ENCODE peak calls at places on chromosomes 16 and 17, in six cellular contexts. M is pancreas, G is right lobe of liver, T is fibroblast of mammary gland, Y is thoracic aorta, P is suprapubic skin. C is an unnamed sample.

GRCh38 chr16:72033437-72033836 is 20.9 kb upstream of the HP start:
- DNase-seq in M (no peak), G (no peak), T (no peak), Y (no peak), P (no peak), C (no peak)

GRCh38 chr16:84652565-84652964 is 4.3 kb downstream of the KLHL36 start:
- DNase-seq in M (no peak), G (no peak), T (no peak), Y (no peak), P (no peak), C (no peak)

GRCh38 chr16:74724820-74725549 is 24.3 kb upstream of the MLKL start:
- DNase-seq in M (no peak), G (no peak), T (peak; percentile 29), Y (no peak), P (no peak), C (no peak)

GRCh38 chr16:14050297-14051027 is 20.7 kb upstream of the MRTFB start:
- DNase-seq in M (peak; percentile 29), G (no peak), T (no peak), Y (no peak), P (peak; percentile 28), C (no peak)

GRCh38 chr16:86884256-86884655 is 305.9 kb downstream of the FOXL1 start:
- DNase-seq in M (no peak), G (no peak), T (no peak), Y (no peak), P (no peak), C (no peak)

GRCh38 chr16:4371481-4372314 is at the start of gene VASN:
- DNase-seq in M (peak; percentile 71), G (peak; percentile 91), T (peak; percentile 68), Y (no peak), P (peak; percentile 87), C (peak; percentile 85)

GRCh38 chr16:61936522-61936921 is 99.7 kb downstream of the CDH8 start:
- DNase-seq in M (no peak), G (no peak), T (no peak), Y (no peak), P (no peak), C (no peak)

GRCh38 chr17:18949566-18949965 is 2.4 kb upstream of the SLC5A10 start:
- DNase-seq in M (no peak), G (no peak), T (no peak), Y (no peak), P (no peak), C (no peak)

GRCh38 chr17:28949185-28950016 is 1.9 kb downstream of the PHF12 start:
- DNase-seq in M (peak; percentile 77), G (peak; percentile 86), T (peak; percentile 33), Y (no peak), P (peak; percentile 82), C (peak; percentile 77)

GRCh38 chr17:72488542-72489272 is 367.9 kb downstream of the SOX9 start:
- DNase-seq in M (no peak), G (no peak), T (no peak), Y (no peak), P (no peak), C (no peak)

GRCh38 chr17:1203111-1203966 is 23.6 kb upstream of the ABR start:
- DNase-seq in M (peak; percentile 58), G (peak; percentile 72), T (peak; percentile 72), Y (no peak), P (peak; percentile 89), C (peak; percentile 86)

GRCh38 chr17:77829871-77830799 is 128.4 kb upstream of the TNRC6C start:
- DNase-seq in M (no peak), G (peak; percentile 45), T (peak; percentile 78), Y (peak; percentile 59), P (peak; percentile 69), C (peak; percentile 43)

GRCh38 chr16:68599586-68599985 is 45.5 kb upstream of the CDH3 start:
- DNase-seq in M (no peak), G (no peak), T (no peak), Y (no peak), P (no peak), C (no peak)

GRCh38 chr17:80957461-80957941 is 34.1 kb upstream of the CHMP6 start:
- DNase-seq in M (no peak), G (peak; percentile 49), T (no peak), Y (no peak), P (peak; percentile 56), C (peak; percentile 33)

GRCh38 chr17:27667656-27668487 is 36.9 kb downstream of the LGALS9 start:
- DNase-seq in M (no peak), G (peak; percentile 40), T (no peak), Y (no peak), P (no peak), C (no peak)

GRCh38 chr16:317583-317982 is 34.6 kb downstream of the PDIA2 start:
- DNase-seq in M (no peak), G (no peak), T (no peak), Y (no peak), P (no peak), C (no peak)

GRCh38 chr17:49952209-49952911 is 16.6 kb upstream of the DLX4 start:
- DNase-seq in M (peak; percentile 75), G (peak; percentile 81), T (peak; percentile 62), Y (peak; percentile 25), P (peak; percentile 82), C (peak; percentile 89)

GRCh38 chr16:54080524-54081008 is 206.0 kb downstream of the IRX3 start:
- DNase-seq in M (no peak), G (no peak), T (peak; percentile 98), Y (no peak), P (no peak), C (no peak)

GRCh38 chr16:18582902-18583301 is 21.0 kb upstream of the NOMO2 start:
- DNase-seq in M (no peak), G (no peak), T (no peak), Y (no peak), P (no peak), C (no peak)

GRCh38 chr17:74574489-74575142 is 7.3 kb upstream of the CD300H start:
- DNase-seq in M (no peak), G (no peak), T (no peak), Y (no peak), P (no peak), C (no peak)

GRCh38 chr17:15502315-15503112 is 35.1 kb upstream of the CDRT4 start:
- DNase-seq in M (peak; percentile 62), G (peak; percentile 81), T (peak; percentile 94), Y (peak; percentile 80), P (peak; percentile 97), C (peak; percentile 90)

GRCh38 chr16:86668136-86668535 is 89.8 kb downstream of the FOXL1 start:
- DNase-seq in M (no peak), G (no peak), T (peak; percentile 84), Y (no peak), P (no peak), C (no peak)

GRCh38 chr17:63937319-63937718 is 5.2 kb upstream of the CD79B start:
- DNase-seq in M (no peak), G (no peak), T (no peak), Y (no peak), P (no peak), C (no peak)
- TF ChIP-seq CTCF in M (no peak), G (no peak), T (no peak), Y (no peak), P (no peak), C (no peak)

DNA sequence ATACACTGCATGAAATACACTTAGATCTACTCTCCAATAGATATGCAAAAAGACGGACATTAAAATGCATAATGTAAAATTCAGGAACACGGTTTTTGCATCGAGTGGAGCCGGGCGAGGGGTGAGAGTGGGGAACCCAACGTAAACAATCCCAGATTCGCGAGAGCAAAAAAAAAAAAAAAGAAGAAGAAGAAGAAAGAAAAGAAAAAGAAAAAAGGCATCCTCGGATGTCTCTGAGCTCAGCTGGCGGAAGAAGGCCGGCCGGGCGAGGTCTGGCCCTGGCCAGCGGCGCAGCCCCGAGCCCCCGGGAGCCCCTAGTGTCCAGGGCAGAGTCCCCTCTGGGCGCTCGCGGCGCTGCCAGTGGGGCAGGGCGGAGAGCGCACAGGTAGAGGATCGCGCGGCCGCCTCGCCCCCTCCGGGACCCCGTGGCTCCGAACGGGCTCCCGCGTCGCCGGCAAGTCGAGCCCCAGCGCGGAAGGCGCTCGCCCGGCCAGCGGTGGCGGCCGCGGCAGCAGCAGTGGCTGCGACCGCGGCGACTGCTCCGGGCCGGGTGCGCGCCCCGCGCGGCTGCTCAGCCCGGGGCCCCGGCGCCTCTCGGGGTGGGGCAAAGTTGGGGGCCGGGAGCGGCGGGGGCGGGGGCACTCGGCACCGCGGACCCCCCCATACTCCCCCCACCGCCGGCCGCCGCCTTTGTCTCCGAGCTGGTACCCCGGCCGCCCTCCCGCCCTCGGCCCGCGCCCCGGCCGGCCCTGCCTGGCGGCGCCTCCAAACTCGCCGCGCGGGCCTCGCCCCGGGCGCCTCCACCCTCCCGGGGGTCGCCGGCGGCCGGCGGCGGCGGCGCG is 9.7 kb upstream of the ZFHX3 start:
- DNase-seq in M (no peak), G (no peak), T (no peak), Y (no peak), P (no peak), C (peak; percentile 63)
- TF ChIP-seq CTCF in M (no peak), G (peak; percentile 23), T (no peak), Y (no peak), P (no peak), C (peak; percentile 22)

GRCh38 chr16:35149550-35149949 is 1690.1 kb downstream of the TP53TG3F start:
- DNase-seq in M (no peak), G (no peak), T (no peak), Y (no peak), P (no peak), C (no peak)

GRCh38 chr16:35148748-35149147 is 1689.3 kb downstream of the TP53TG3F start:
- DNase-seq in M (no peak), G (no peak), T (no peak), Y (no peak), P (no peak), C (no peak)

GRCh38 chr16:35154627-35155026 is 1695.2 kb downstream of the TP53TG3F start:
- DNase-seq in M (no peak), G (no peak), T (no peak), Y (no peak), P (no peak), C (no peak)

GRCh38 chr16:35150805-35151312 is 1691.4 kb downstream of the TP53TG3F start:
- DNase-seq in M (no peak), G (no peak), T (no peak), Y (no peak), P (no peak), C (no peak)

GRCh38 chr16:35152067-35152627 is 1692.7 kb downstream of the TP53TG3F start:
- DNase-seq in M (no peak), G (no peak), T (no peak), Y (no peak), P (no peak), C (peak; percentile 7)
- TF ChIP-seq CTCF in M (no peak), G (no peak), T (no peak), Y (no peak), P (no peak), C (no peak)

DNA sequence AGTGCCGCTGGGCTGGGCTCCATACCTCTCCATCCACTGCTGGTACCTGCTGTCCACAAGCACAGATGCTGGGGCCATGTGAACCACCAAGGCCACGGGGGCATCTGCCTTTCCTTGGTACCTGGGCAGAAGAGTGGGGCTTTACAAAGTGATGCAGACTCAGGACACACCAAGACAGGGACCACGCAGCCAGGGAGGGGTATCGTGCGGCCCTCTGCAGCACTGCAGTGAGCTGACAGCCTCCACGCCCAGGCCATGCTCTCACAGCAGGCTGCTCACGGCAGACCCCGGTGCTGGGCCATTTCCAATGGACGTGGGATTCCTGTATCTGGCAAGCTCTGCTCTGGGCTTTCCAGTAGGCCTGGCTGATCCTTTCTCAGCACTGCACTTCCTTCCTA is 14.4 kb downstream of the ELAC2 start:
- DNase-seq in M (no peak), G (no peak), T (no peak), Y (no peak), P (peak; percentile 58), C (no peak)
- TF ChIP-seq CTCF in M (no peak), G (peak; percentile 4), T (no peak), Y (no peak), P (no peak), C (peak; percentile 29)